ENCODE peak calls at places on chromosomes 1 and 21, in four cellular contexts. X, F, Y and M are unnamed samples.

GRCh38 chr1:6171546-6172124 is 8.5 kb downstream of the CHD5 start:
- DNase-seq in X (peak), F (peak), Y (peak), M (no peak)

GRCh38 chr1:112735752-112736151 is 20.6 kb upstream of the PPM1J start:
- DNase-seq in X (no peak), F (no peak), Y (no peak), M (no peak)

GRCh38 chr1:156625436-156626078 is 6.3 kb downstream of the HAPLN2 start:
- DNase-seq in X (no peak), F (peak), Y (peak), M (peak)

GRCh38 chr21:38929137-38929536 is 123.4 kb downstream of the ETS2 start:
- DNase-seq in X (no peak), F (no peak), Y (no peak), M (no peak)

GRCh38 chr1:172117800-172118199 is 276.5 kb downstream of the DNM3 start:
- DNase-seq in X (no peak), F (no peak), Y (no peak), M (no peak)

GRCh38 chr1:38990401-38990745 is 703 bp upstream of the AKIRIN1 start:
- DNase-seq in X (no peak), F (no peak), Y (no peak), M (no peak)

GRCh38 chr21:44854391-44854663 is 19.2 kb downstream of the PTTG1IP start:
- DNase-seq in X (no peak), F (no peak), Y (no peak), M (peak)

GRCh38 chr21:41847066-41847804 is 31.9 kb downstream of the PRDM15 start:
- DNase-seq in X (no peak), F (peak), Y (peak), M (peak)

GRCh38 chr1:154663656-154664055 is 55.7 kb upstream of the ADAR start:
- DNase-seq in X (no peak), F (no peak), Y (no peak), M (no peak)

GRCh38 chr1:228177936-228178710 is 12.5 kb downstream of the IBA57 start:
- DNase-seq in X (no peak), F (no peak), Y (no peak), M (no peak)

GRCh38 chr1:59730759-59731478 is 83.8 kb upstream of the HOOK1 start:
- DNase-seq in X (peak), F (no peak), Y (no peak), M (peak)

GRCh38 chr1:151352001-151352718 is 5.1 kb upstream of the RFX5 start:
- DNase-seq in X (peak), F (no peak), Y (no peak), M (peak)

GRCh38 chr1:6438047-6438525 is 13.5 kb downstream of the ESPN start:
- DNase-seq in X (peak), F (peak), Y (peak), M (peak)

GRCh38 chr1:83883979-83884378 is 115.0 kb downstream of the TTLL7 start:
- DNase-seq in X (no peak), F (no peak), Y (no peak), M (no peak)

GRCh38 chr1:208670778-208671177 is 426.6 kb upstream of the PLXNA2 start:
- DNase-seq in X (no peak), F (no peak), Y (no peak), M (no peak)

GRCh38 chr1:235908742-235909520 is 42.2 kb upstream of the LYST start:
- DNase-seq in X (no peak), F (no peak), Y (no peak), M (no peak)

GRCh38 chr1:56107278-56107643 is 472.1 kb downstream of the PLPP3 start:
- DNase-seq in X (no peak), F (no peak), Y (no peak), M (no peak)

GRCh38 chr1:115193026-115193425 is 103.7 kb upstream of the TSPAN2 start:
- DNase-seq in X (no peak), F (no peak), Y (no peak), M (no peak)

GRCh38 chr1:14820320-14821085 is 222.0 kb downstream of the KAZN start:
- DNase-seq in X (no peak), F (no peak), Y (no peak), M (no peak)

GRCh38 chr1:31712041-31712440 is 8.2 kb upstream of the COL16A1 start:
- DNase-seq in X (no peak), F (no peak), Y (no peak), M (no peak)

GRCh38 chr1:9316080-9316444 is 23.4 kb downstream of the SPSB1 start:
- DNase-seq in X (no peak), F (no peak), Y (no peak), M (no peak)

GRCh38 chr1:216711712-216712111 is 11.5 kb downstream of the ESRRG start:
- DNase-seq in X (no peak), F (no peak), Y (no peak), M (no peak)

GRCh38 chr1:150366416-150367296 is 2.7 kb downstream of the RPRD2 start:
- DNase-seq in X (no peak), F (no peak), Y (no peak), M (no peak)

GRCh38 chr1:151282883-151283725 is 1.0 kb downstream of the ZNF687 start:
- DNase-seq in X (peak), F (peak), Y (no peak), M (peak)

GRCh38 chr1:235004840-235005391 is 123.7 kb downstream of the TOMM20 start:
- DNase-seq in X (no peak), F (no peak), Y (no peak), M (no peak)

GRCh38 chr1:18721066-18721465 is 90.4 kb downstream of the PAX7 start:
- DNase-seq in X (no peak), F (no peak), Y (no peak), M (no peak)

GRCh38 chr1:109399326-109399957 is 1.7 kb upstream of the SORT1 start:
- DNase-seq in X (peak), F (no peak), Y (peak), M (peak)

GRCh38 chr1:50787266-50787665 is 172.8 kb downstream of the FAF1 start:
- DNase-seq in X (no peak), F (no peak), Y (no peak), M (no peak)

GRCh38 chr1:227453962-227454361 is 109.4 kb upstream of the ZNF678 start:
- DNase-seq in X (no peak), F (no peak), Y (no peak), M (no peak)

GRCh38 chr1:1267488-1268283 is 6.0 kb downstream of the UBE2J2 start:
- DNase-seq in X (no peak), F (no peak), Y (no peak), M (no peak)

GRCh38 chr1:1268284-1268682 is 5.4 kb downstream of the UBE2J2 start:
- DNase-seq in X (no peak), F (no peak), Y (no peak), M (no peak)

GRCh38 chr1:1264026-1264425 is 9.6 kb downstream of the UBE2J2 start:
- DNase-seq in X (no peak), F (no peak), Y (no peak), M (no peak)

GRCh38 chr1:1262759-1263158 is 10.9 kb downstream of the UBE2J2 start:
- DNase-seq in X (no peak), F (no peak), Y (no peak), M (no peak)

DNA sequence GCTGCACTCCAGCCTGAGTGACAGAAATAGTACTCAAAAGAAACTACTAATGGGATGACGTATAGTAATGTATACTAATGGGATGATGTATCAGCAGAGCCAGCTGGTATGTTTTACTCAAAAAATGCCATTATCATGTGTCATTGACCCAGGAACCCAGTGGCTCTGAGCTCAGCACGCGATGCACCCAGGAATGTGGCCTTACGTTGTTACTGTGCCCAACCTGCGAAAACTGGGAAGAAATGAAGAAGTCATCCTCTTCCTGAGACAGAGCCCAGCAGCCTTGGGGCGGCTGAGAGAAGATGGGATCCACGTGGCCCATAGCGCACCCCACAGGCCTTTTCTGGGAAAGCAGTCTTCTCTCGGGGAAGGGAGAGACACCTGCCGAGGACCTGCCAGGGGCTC is 8.8 kb downstream of the UBE2J2 start:
- DNase-seq in X (no peak), F (peak), Y (peak), M (peak)
- TF ChIP-seq ELF4 in X (no peak), F (no peak), Y (no peak), M (no peak)

DNA sequence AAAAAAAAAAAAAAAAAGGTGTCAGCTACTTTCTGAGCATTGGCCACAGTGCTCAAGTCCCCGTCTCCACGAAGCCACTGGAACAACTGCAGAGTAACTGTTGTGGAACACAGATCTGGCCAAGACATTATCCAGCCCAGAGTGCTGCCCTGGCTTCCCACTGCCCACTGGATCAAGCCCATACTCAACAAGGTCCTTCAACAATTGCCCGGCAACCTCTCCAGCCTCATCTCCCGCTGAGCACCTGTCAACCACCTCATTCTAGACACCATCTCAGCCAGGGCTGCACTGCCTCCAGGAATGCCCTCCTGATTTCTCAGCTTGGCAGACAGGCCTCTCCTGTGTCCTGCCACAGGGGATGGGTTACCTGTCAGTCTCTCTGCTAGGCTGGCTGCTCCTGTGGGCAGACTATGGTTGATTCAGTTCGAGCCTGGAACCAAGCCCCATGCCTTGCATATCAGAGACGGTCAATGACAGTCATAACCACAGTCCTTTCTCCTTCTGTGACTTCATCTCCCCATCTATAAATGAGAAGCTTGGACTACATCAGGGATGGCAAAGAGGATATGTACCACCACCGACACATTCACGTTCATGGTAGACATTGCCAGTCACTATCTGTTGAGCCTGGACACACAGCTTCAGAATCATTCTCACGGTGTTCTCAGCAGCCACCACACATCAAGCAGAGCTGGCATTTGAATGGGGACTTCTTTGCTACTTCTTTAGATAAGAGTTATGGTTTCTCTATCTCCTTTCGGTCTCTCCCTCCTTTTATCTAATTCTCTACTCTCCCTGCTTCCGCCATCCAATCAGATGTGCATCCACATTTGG is 76.9 kb downstream of the MRPL37 start:
- DNase-seq in X (peak), F (no peak), Y (no peak), M (no peak)
- TF ChIP-seq ELF4 in X (no peak), F (no peak), Y (no peak), M (no peak)

DNA sequence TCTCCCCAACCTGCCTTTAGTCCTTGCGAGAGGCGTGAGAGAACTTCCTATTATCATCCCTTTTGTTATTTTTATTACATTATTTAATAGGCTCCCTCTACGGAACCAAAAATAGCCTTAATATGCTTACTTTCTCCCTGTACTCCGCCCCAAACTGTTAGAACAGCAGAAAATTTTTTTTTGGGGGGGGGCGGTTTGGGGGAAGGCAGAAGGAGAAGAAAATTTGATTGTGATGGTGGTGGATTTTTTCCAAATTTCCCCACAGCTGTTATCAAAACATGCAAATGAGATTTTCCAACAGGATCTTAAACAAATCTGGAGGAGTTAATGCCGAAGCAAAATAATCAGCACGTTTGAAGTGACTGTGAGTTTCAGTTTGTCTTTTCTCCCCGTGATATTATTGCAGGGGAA is 1.4 kb upstream of the PRRX1 start:
- DNase-seq in X (no peak), F (no peak), Y (no peak), M (no peak)
- TF ChIP-seq ELF4 in X (no peak), F (no peak), Y (no peak), M (no peak)

DNA sequence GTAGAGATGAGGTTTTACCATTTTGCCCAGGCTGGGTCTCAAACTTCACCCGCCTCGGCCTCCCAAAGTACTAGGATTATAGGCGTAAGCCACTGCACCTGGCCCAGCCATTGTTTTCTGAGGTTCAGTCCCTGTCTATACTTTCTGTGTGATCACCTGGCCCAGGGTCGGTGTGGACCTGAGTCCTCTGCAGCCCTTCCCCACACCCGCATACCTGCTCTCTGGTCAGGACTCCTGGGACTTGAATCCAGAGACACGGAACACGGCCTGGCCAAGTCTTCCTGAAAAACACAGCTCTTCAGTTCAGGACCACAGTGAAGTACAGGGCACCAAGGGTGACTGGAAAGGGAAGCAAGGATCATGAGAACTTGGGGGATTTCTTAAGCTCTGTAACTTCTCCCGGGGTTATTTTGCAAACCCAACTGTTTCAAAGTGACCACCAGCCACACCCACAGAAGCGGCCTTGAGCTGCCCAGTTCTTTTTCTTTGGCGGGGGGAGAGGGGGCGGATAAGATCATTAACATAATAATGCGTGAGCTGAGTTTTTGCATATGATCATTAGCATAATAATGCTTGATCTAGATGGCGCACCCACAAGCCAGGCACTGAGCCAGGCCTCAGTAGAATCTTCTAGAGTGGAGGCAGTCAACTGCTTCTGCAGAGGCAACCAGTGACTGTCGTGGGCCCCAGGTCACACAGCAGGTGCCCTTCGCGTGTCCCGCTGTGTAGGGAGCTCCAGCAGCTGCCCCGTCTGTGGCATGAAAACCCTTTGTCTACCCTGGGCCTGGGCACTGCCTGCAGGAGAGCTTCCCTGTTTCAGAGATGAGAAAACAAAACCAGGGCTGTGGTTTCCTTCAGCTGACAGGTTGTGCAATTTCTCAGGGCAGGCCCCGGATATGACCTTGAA is 1.7 kb upstream of the NADK start:
- DNase-seq in X (no peak), F (peak), Y (no peak), M (peak)
- TF ChIP-seq ELF4 in X (no peak), F (no peak), Y (no peak), M (no peak)

GRCh38 chr1:20195464-20195780 is 9.1 kb upstream of the PLA2G2C start:
- DNase-seq in X (no peak), F (no peak), Y (no peak), M (no peak)

GRCh38 chr1:20198918-20199317 is 12.6 kb upstream of the PLA2G2C start:
- DNase-seq in X (no peak), F (no peak), Y (no peak), M (peak)

GRCh38 chr1:20199410-20199809 is 13.1 kb upstream of the PLA2G2C start:
- DNase-seq in X (no peak), F (no peak), Y (no peak), M (no peak)

GRCh38 chr1:20198296-20198695 is 12.0 kb upstream of the PLA2G2C start:
- DNase-seq in X (no peak), F (no peak), Y (no peak), M (no peak)

GRCh38 chr1:20197329-20197791 is 11.0 kb upstream of the PLA2G2C start:
- DNase-seq in X (no peak), F (no peak), Y (no peak), M (peak)
- TF ChIP-seq ELF4 in X (no peak), F (no peak), Y (no peak), M (peak)